ENCODE peak calls at places on chromosomes 4 and X, in seven cellular contexts. One of them, this sample, is unnamed.

GRCh38 chrX:27915617-27916016 is 65.6 kb downstream of the DCAF8L1 start:
- DNase-seq in cardiac fibroblast: peak; percentile 32
- DNase-seq in HTR-8/SVneo: no peak
- DNase-seq in HFFc6: peak; percentile 0
- DNase-seq in activated gamma-delta T cell treated with anti-CD3 and anti-CD28 coated beads, Interleukin-2, amount 50 U/mL, for 16 hours: no peak
- DNase-seq in foreskin keratinocyte: no peak
- DNase-seq in DMS 273 treated with DMSO at 0.1 percent for 48 hours: no peak
- DNase-seq in this sample: peak; percentile 16

GRCh38 chr4:119955256-119955655 is 111.4 kb downstream of the MAD2L1 start:
- DNase-seq in cardiac fibroblast: no peak
- DNase-seq in HTR-8/SVneo: no peak
- DNase-seq in HFFc6: no peak
- DNase-seq in activated gamma-delta T cell treated with anti-CD3 and anti-CD28 coated beads, Interleukin-2, amount 50 U/mL, for 16 hours: no peak
- DNase-seq in foreskin keratinocyte: no peak
- DNase-seq in DMS 273 treated with DMSO at 0.1 percent for 48 hours: no peak
- DNase-seq in this sample: peak; percentile 4

GRCh38 chrX:75229774-75230173 is 44.1 kb upstream of the UPRT start:
- DNase-seq in cardiac fibroblast: no peak
- DNase-seq in HTR-8/SVneo: no peak
- DNase-seq in HFFc6: no peak
- DNase-seq in activated gamma-delta T cell treated with anti-CD3 and anti-CD28 coated beads, Interleukin-2, amount 50 U/mL, for 16 hours: no peak
- DNase-seq in foreskin keratinocyte: no peak
- DNase-seq in DMS 273 treated with DMSO at 0.1 percent for 48 hours: no peak
- DNase-seq in this sample: no peak

GRCh38 chr4:43089730-43090129 is 197.2 kb downstream of the GRXCR1 start:
- DNase-seq in cardiac fibroblast: no peak
- DNase-seq in HTR-8/SVneo: no peak
- DNase-seq in HFFc6: no peak
- DNase-seq in activated gamma-delta T cell treated with anti-CD3 and anti-CD28 coated beads, Interleukin-2, amount 50 U/mL, for 16 hours: no peak
- DNase-seq in foreskin keratinocyte: peak; percentile 57
- DNase-seq in DMS 273 treated with DMSO at 0.1 percent for 48 hours: no peak
- DNase-seq in this sample: no peak

GRCh38 chr4:1171306-1172227 is 816 bp downstream of the SPON2 start:
- DNase-seq in cardiac fibroblast: no peak
- DNase-seq in HTR-8/SVneo: no peak
- DNase-seq in HFFc6: no peak
- DNase-seq in activated gamma-delta T cell treated with anti-CD3 and anti-CD28 coated beads, Interleukin-2, amount 50 U/mL, for 16 hours: no peak
- DNase-seq in foreskin keratinocyte: no peak
- DNase-seq in DMS 273 treated with DMSO at 0.1 percent for 48 hours: no peak
- DNase-seq in this sample: no peak

GRCh38 chr4:163693776-163694175 is 199.3 kb downstream of the TMA16 start:
- DNase-seq in cardiac fibroblast: peak; percentile 49
- DNase-seq in HTR-8/SVneo: no peak
- DNase-seq in HFFc6: peak; percentile 62
- DNase-seq in activated gamma-delta T cell treated with anti-CD3 and anti-CD28 coated beads, Interleukin-2, amount 50 U/mL, for 16 hours: no peak
- DNase-seq in foreskin keratinocyte: peak; percentile 63
- DNase-seq in DMS 273 treated with DMSO at 0.1 percent for 48 hours: no peak
- DNase-seq in this sample: peak; percentile 72

GRCh38 chrX:123188081-123188480 is 4.0 kb downstream of the GRIA3 start:
- DNase-seq in cardiac fibroblast: peak; percentile 24
- DNase-seq in HTR-8/SVneo: no peak
- DNase-seq in HFFc6: peak; percentile 47
- DNase-seq in activated gamma-delta T cell treated with anti-CD3 and anti-CD28 coated beads, Interleukin-2, amount 50 U/mL, for 16 hours: no peak
- DNase-seq in foreskin keratinocyte: no peak
- DNase-seq in DMS 273 treated with DMSO at 0.1 percent for 48 hours: no peak
- DNase-seq in this sample: no peak

GRCh38 chr4:74311696-74312313 is 3.5 kb downstream of the EPGN start:
- DNase-seq in cardiac fibroblast: peak; percentile 83
- DNase-seq in HTR-8/SVneo: peak; percentile 14
- DNase-seq in HFFc6: peak; percentile 62
- DNase-seq in activated gamma-delta T cell treated with anti-CD3 and anti-CD28 coated beads, Interleukin-2, amount 50 U/mL, for 16 hours: no peak
- DNase-seq in foreskin keratinocyte: no peak
- DNase-seq in DMS 273 treated with DMSO at 0.1 percent for 48 hours: peak; percentile 22
- DNase-seq in this sample: peak; percentile 59

GRCh38 chr4:101171747-101172146 is 175.6 kb downstream of the PPP3CA start:
- DNase-seq in cardiac fibroblast: peak; percentile 64
- DNase-seq in HTR-8/SVneo: no peak
- DNase-seq in HFFc6: peak; percentile 44
- DNase-seq in activated gamma-delta T cell treated with anti-CD3 and anti-CD28 coated beads, Interleukin-2, amount 50 U/mL, for 16 hours: no peak
- DNase-seq in foreskin keratinocyte: peak; percentile 54
- DNase-seq in DMS 273 treated with DMSO at 0.1 percent for 48 hours: no peak
- DNase-seq in this sample: no peak

GRCh38 chr4:145815626-145816025 is 123.0 kb downstream of the ZNF827 start:
- DNase-seq in cardiac fibroblast: peak; percentile 34
- DNase-seq in HTR-8/SVneo: no peak
- DNase-seq in HFFc6: peak; percentile 68
- DNase-seq in activated gamma-delta T cell treated with anti-CD3 and anti-CD28 coated beads, Interleukin-2, amount 50 U/mL, for 16 hours: no peak
- DNase-seq in foreskin keratinocyte: no peak
- DNase-seq in DMS 273 treated with DMSO at 0.1 percent for 48 hours: no peak
- DNase-seq in this sample: no peak

GRCh38 chr4:114015444-114015899 is 36.0 kb upstream of the ARSJ start:
- DNase-seq in cardiac fibroblast: peak; percentile 100
- DNase-seq in HTR-8/SVneo: peak; percentile 83
- DNase-seq in HFFc6: peak; percentile 99
- DNase-seq in activated gamma-delta T cell treated with anti-CD3 and anti-CD28 coated beads, Interleukin-2, amount 50 U/mL, for 16 hours: no peak
- DNase-seq in foreskin keratinocyte: peak; percentile 99
- DNase-seq in DMS 273 treated with DMSO at 0.1 percent for 48 hours: no peak
- DNase-seq in this sample: peak; percentile 96

GRCh38 chrX:40773809-40774208 is 38.5 kb upstream of the MED14 start:
- DNase-seq in cardiac fibroblast: peak; percentile 66
- DNase-seq in HTR-8/SVneo: no peak
- DNase-seq in HFFc6: peak; percentile 52
- DNase-seq in activated gamma-delta T cell treated with anti-CD3 and anti-CD28 coated beads, Interleukin-2, amount 50 U/mL, for 16 hours: no peak
- DNase-seq in foreskin keratinocyte: peak; percentile 14
- DNase-seq in DMS 273 treated with DMSO at 0.1 percent for 48 hours: no peak
- DNase-seq in this sample: peak; percentile 47